ENCODE peak calls at places on chromosomes 12 and 14, in nine cellular contexts. One of them, this sample, is unnamed.

GRCh38 chr12:49336645-49337584 is at the start of gene C1QL4:
- DNase-seq in cardiac muscle cell: peak
- DNase-seq in fibroblast of pulmonary artery: peak
- DNase-seq in testis: peak
- DNase-seq in fibroblast of mammary gland: peak
- DNase-seq in left lung: peak
- DNase-seq in lower lobe of right lung: peak
- DNase-seq in OCI-LY7: peak
- DNase-seq in astrocyte of the cerebellum: peak
- DNase-seq in this sample: peak

GRCh38 chr14:69945905-69946304 is 66.7 kb downstream of the SMOC1 start:
- DNase-seq in OCI-LY7: no peak
- DNase-seq in astrocyte of the cerebellum: peak
- DNase-seq in lower lobe of right lung: no peak
- DNase-seq in cardiac muscle cell: no peak
- DNase-seq in left lung: no peak
- DNase-seq in fibroblast of mammary gland: peak
- DNase-seq in testis: no peak
- DNase-seq in fibroblast of pulmonary artery: no peak
- DNase-seq in this sample: no peak

GRCh38 chr14:46054526-46054925 is 597.1 kb downstream of the RPL10L start:
- DNase-seq in fibroblast of mammary gland: peak
- DNase-seq in OCI-LY7: no peak
- DNase-seq in testis: no peak
- DNase-seq in astrocyte of the cerebellum: peak
- DNase-seq in cardiac muscle cell: no peak
- DNase-seq in fibroblast of pulmonary artery: peak
- DNase-seq in left lung: no peak
- DNase-seq in lower lobe of right lung: no peak
- DNase-seq in this sample: no peak

GRCh38 chr12:62776575-62776974 is 158.4 kb downstream of the PPM1H start:
- DNase-seq in lower lobe of right lung: no peak
- DNase-seq in fibroblast of mammary gland: no peak
- DNase-seq in OCI-LY7: no peak
- DNase-seq in astrocyte of the cerebellum: no peak
- DNase-seq in left lung: no peak
- DNase-seq in cardiac muscle cell: no peak
- DNase-seq in testis: no peak
- DNase-seq in fibroblast of pulmonary artery: no peak
- DNase-seq in this sample: no peak

GRCh38 chr12:107398101-107398500 is 287.5 kb upstream of the PWP1 start:
- DNase-seq in cardiac muscle cell: no peak
- DNase-seq in fibroblast of mammary gland: no peak
- DNase-seq in astrocyte of the cerebellum: no peak
- DNase-seq in testis: no peak
- DNase-seq in lower lobe of right lung: no peak
- DNase-seq in fibroblast of pulmonary artery: no peak
- DNase-seq in left lung: no peak
- DNase-seq in OCI-LY7: no peak
- DNase-seq in this sample: no peak

GRCh38 chr14:65210118-65210826 is 108.0 kb upstream of the MAX start:
- DNase-seq in left lung: no peak
- DNase-seq in fibroblast of pulmonary artery: peak
- DNase-seq in lower lobe of right lung: no peak
- DNase-seq in fibroblast of mammary gland: peak
- DNase-seq in astrocyte of the cerebellum: no peak
- DNase-seq in cardiac muscle cell: no peak
- DNase-seq in testis: no peak
- DNase-seq in OCI-LY7: peak
- DNase-seq in this sample: no peak

GRCh38 chr12:34296143-34297041 is 274.1 kb downstream of the ALG10 start:
- DNase-seq in lower lobe of right lung: peak
- DNase-seq in left lung: peak
- DNase-seq in cardiac muscle cell: no peak
- DNase-seq in fibroblast of pulmonary artery: no peak
- DNase-seq in testis: peak
- DNase-seq in fibroblast of mammary gland: no peak
- DNase-seq in OCI-LY7: no peak
- DNase-seq in astrocyte of the cerebellum: no peak
- DNase-seq in this sample: no peak

GRCh38 chr12:45130881-45131281 is 80.0 kb upstream of the DBX2 start:
- DNase-seq in fibroblast of pulmonary artery: peak
- DNase-seq in lower lobe of right lung: no peak
- DNase-seq in OCI-LY7: peak
- DNase-seq in left lung: no peak
- DNase-seq in testis: peak
- DNase-seq in cardiac muscle cell: peak
- DNase-seq in fibroblast of mammary gland: peak
- DNase-seq in astrocyte of the cerebellum: peak
- DNase-seq in this sample: peak

GRCh38 chr14:68628605-68629310 is 164.1 kb downstream of the ZFP36L1 start:
- DNase-seq in fibroblast of pulmonary artery: no peak
- DNase-seq in lower lobe of right lung: peak
- DNase-seq in astrocyte of the cerebellum: no peak
- DNase-seq in cardiac muscle cell: no peak
- DNase-seq in fibroblast of mammary gland: no peak
- DNase-seq in testis: no peak
- DNase-seq in left lung: no peak
- DNase-seq in OCI-LY7: no peak
- DNase-seq in this sample: no peak

GRCh38 chr14:102971836-102972606 is 49.6 kb downstream of the AMN start:
- DNase-seq in OCI-LY7: no peak
- DNase-seq in astrocyte of the cerebellum: no peak
- DNase-seq in left lung: no peak
- DNase-seq in testis: no peak
- DNase-seq in lower lobe of right lung: no peak
- DNase-seq in cardiac muscle cell: no peak
- DNase-seq in fibroblast of pulmonary artery: no peak
- DNase-seq in fibroblast of mammary gland: no peak
- DNase-seq in this sample: no peak

DNA sequence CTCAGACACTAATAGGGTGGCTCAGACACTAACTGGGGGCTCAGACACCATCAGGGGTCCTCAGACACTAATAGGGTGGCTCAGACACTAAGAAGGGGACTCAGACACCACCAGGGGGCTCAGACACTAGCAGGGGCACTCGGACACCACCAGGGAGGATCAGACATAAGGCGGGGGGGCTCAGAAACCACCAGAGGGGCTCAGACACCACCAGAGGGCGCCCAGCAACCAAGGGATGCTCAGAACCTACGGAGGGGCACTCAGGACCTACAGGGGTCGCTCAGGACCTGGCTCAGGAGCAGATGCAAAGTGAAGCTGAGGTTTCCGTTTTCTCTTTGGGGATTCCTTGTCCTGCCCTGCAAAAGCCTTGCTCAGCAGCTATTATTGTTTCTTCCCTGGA is 448.5 kb downstream of the TMEM121 start:
- DNase-seq in OCI-LY7: no peak
- DNase-seq in testis: peak
- DNase-seq in lower lobe of right lung: no peak
- DNase-seq in cardiac muscle cell: no peak
- DNase-seq in fibroblast of pulmonary artery: no peak
- DNase-seq in astrocyte of the cerebellum: no peak
- DNase-seq in left lung: no peak
- DNase-seq in fibroblast of mammary gland: no peak
- DNase-seq in this sample: peak
- TF ChIP-seq CTCF in OCI-LY7: no peak
- TF ChIP-seq CTCF in testis: no peak
- TF ChIP-seq CTCF in lower lobe of right lung: peak
- TF ChIP-seq CTCF in cardiac muscle cell: no peak
- TF ChIP-seq CTCF in fibroblast of pulmonary artery: no peak
- TF ChIP-seq CTCF in astrocyte of the cerebellum: no peak
- TF ChIP-seq CTCF in left lung: no peak
- TF ChIP-seq CTCF in fibroblast of mammary gland: no peak
- TF ChIP-seq CTCF in this sample: peak

GRCh38 chr12:79559591-79559990 is 131.2 kb downstream of the PAWR start:
- DNase-seq in astrocyte of the cerebellum: no peak
- DNase-seq in OCI-LY7: no peak
- DNase-seq in lower lobe of right lung: no peak
- DNase-seq in cardiac muscle cell: no peak
- DNase-seq in fibroblast of pulmonary artery: no peak
- DNase-seq in fibroblast of mammary gland: no peak
- DNase-seq in left lung: no peak
- DNase-seq in testis: no peak
- DNase-seq in this sample: no peak

GRCh38 chr12:79563021-79563739 is 127.6 kb downstream of the PAWR start:
- DNase-seq in astrocyte of the cerebellum: no peak
- DNase-seq in fibroblast of pulmonary artery: no peak
- DNase-seq in fibroblast of mammary gland: no peak
- DNase-seq in OCI-LY7: no peak
- DNase-seq in cardiac muscle cell: no peak
- DNase-seq in left lung: no peak
- DNase-seq in lower lobe of right lung: no peak
- DNase-seq in testis: no peak
- DNase-seq in this sample: no peak

GRCh38 chr12:79560165-79560889 is 130.4 kb downstream of the PAWR start:
- DNase-seq in cardiac muscle cell: no peak
- DNase-seq in lower lobe of right lung: no peak
- DNase-seq in left lung: no peak
- DNase-seq in fibroblast of mammary gland: no peak
- DNase-seq in fibroblast of pulmonary artery: no peak
- DNase-seq in astrocyte of the cerebellum: no peak
- DNase-seq in OCI-LY7: no peak
- DNase-seq in testis: no peak
- DNase-seq in this sample: no peak

GRCh38 chr12:79558924-79559469 is 131.8 kb downstream of the PAWR start:
- DNase-seq in lower lobe of right lung: no peak
- DNase-seq in fibroblast of mammary gland: no peak
- DNase-seq in testis: peak
- DNase-seq in cardiac muscle cell: no peak
- DNase-seq in OCI-LY7: no peak
- DNase-seq in astrocyte of the cerebellum: no peak
- DNase-seq in left lung: no peak
- DNase-seq in fibroblast of pulmonary artery: no peak
- DNase-seq in this sample: no peak

GRCh38 chr12:79561401-79562132 is 129.2 kb downstream of the PAWR start:
- DNase-seq in astrocyte of the cerebellum: no peak
- DNase-seq in fibroblast of mammary gland: no peak
- DNase-seq in testis: no peak
- DNase-seq in cardiac muscle cell: no peak
- DNase-seq in lower lobe of right lung: no peak
- DNase-seq in left lung: peak
- DNase-seq in OCI-LY7: no peak
- DNase-seq in fibroblast of pulmonary artery: no peak
- DNase-seq in this sample: no peak
- TF ChIP-seq CTCF in astrocyte of the cerebellum: no peak
- TF ChIP-seq CTCF in fibroblast of mammary gland: no peak
- TF ChIP-seq CTCF in testis: no peak
- TF ChIP-seq CTCF in cardiac muscle cell: no peak
- TF ChIP-seq CTCF in lower lobe of right lung: no peak
- TF ChIP-seq CTCF in left lung: no peak
- TF ChIP-seq CTCF in OCI-LY7: no peak
- TF ChIP-seq CTCF in fibroblast of pulmonary artery: no peak
- TF ChIP-seq CTCF in this sample: no peak

DNA sequence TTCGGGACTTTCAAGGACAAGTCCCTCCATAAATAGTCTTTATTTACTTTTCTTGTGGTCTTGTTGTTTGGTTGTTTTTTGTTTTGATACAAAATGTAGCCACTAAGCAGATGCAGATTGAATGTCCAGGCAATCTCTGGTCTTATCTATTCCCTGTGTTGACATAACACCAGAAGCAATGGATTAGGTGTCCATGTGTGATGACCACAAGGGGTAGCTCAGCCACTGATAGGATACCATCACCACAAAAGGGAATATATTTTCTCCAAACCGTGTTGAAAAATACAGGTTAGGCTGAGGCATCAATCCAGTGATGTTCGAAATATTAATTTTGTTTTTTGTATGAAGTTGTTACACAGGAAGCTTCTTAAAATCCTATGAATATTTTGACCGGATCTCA is 196.3 kb downstream of the EPS8 start:
- DNase-seq in fibroblast of mammary gland: peak
- DNase-seq in cardiac muscle cell: no peak
- DNase-seq in fibroblast of pulmonary artery: peak
- DNase-seq in testis: no peak
- DNase-seq in left lung: no peak
- DNase-seq in lower lobe of right lung: no peak
- DNase-seq in astrocyte of the cerebellum: no peak
- DNase-seq in OCI-LY7: no peak
- DNase-seq in this sample: no peak
- TF ChIP-seq CTCF in fibroblast of mammary gland: peak
- TF ChIP-seq CTCF in cardiac muscle cell: peak
- TF ChIP-seq CTCF in fibroblast of pulmonary artery: peak
- TF ChIP-seq CTCF in testis: no peak
- TF ChIP-seq CTCF in left lung: no peak
- TF ChIP-seq CTCF in lower lobe of right lung: no peak
- TF ChIP-seq CTCF in astrocyte of the cerebellum: peak
- TF ChIP-seq CTCF in OCI-LY7: no peak
- TF ChIP-seq CTCF in this sample: no peak

GRCh38 chr14:64137657-64138290 is 156.4 kb downstream of the ESR2 start:
- DNase-seq in lower lobe of right lung: no peak
- DNase-seq in astrocyte of the cerebellum: no peak
- DNase-seq in fibroblast of mammary gland: peak
- DNase-seq in cardiac muscle cell: peak
- DNase-seq in testis: peak
- DNase-seq in OCI-LY7: peak
- DNase-seq in fibroblast of pulmonary artery: peak
- DNase-seq in left lung: no peak
- DNase-seq in this sample: peak
- TF ChIP-seq CTCF in lower lobe of right lung: no peak
- TF ChIP-seq CTCF in astrocyte of the cerebellum: peak
- TF ChIP-seq CTCF in fibroblast of mammary gland: peak
- TF ChIP-seq CTCF in cardiac muscle cell: peak
- TF ChIP-seq CTCF in testis: peak
- TF ChIP-seq CTCF in OCI-LY7: peak
- TF ChIP-seq CTCF in fibroblast of pulmonary artery: peak
- TF ChIP-seq CTCF in left lung: no peak
- TF ChIP-seq CTCF in this sample: no peak

DNA sequence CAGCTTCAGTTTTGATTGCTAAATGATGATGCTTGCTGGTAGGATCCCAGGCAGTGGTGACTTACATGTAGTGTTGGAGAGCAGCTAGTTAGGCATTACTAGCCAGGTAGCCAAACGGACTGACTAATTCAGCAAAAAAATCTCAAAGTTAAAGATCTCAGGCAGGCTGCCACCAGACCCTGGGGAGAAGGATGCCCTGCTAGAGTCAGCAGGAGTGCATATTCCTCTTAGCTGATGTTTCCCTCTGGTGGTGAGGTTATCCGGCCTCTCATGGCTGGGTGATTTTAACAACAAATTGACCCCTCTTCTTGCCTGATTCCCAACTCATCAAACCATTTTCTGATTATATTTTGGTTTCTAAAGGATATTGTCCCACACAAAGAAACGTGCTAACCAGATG is 2.8 kb downstream of the EFS start:
- DNase-seq in lower lobe of right lung: no peak
- DNase-seq in OCI-LY7: no peak
- DNase-seq in left lung: no peak
- DNase-seq in fibroblast of mammary gland: peak
- DNase-seq in astrocyte of the cerebellum: peak
- DNase-seq in fibroblast of pulmonary artery: no peak
- DNase-seq in testis: no peak
- DNase-seq in cardiac muscle cell: no peak
- DNase-seq in this sample: no peak
- TF ChIP-seq CTCF in lower lobe of right lung: no peak
- TF ChIP-seq CTCF in OCI-LY7: peak
- TF ChIP-seq CTCF in left lung: no peak
- TF ChIP-seq CTCF in fibroblast of mammary gland: peak
- TF ChIP-seq CTCF in astrocyte of the cerebellum: peak
- TF ChIP-seq CTCF in fibroblast of pulmonary artery: peak
- TF ChIP-seq CTCF in testis: no peak
- TF ChIP-seq CTCF in cardiac muscle cell: peak
- TF ChIP-seq CTCF in this sample: no peak